ENCODE peak calls at places on chromosomes 3 and 15, in ten cellular contexts. One of them, this sample, is unnamed.

GRCh38 chr15:64092864-64093626 is 593 bp downstream of the CIAO2A start:
- DNase-seq in HT1080: peak; percentile 50
- DNase-seq in dermis blood vessel endothelial cell: peak; percentile 56
- DNase-seq in NCI-H1092 treated with DMSO at 0.1 percent for 48 hours: peak; percentile 22
- DNase-seq in tibial nerve: no peak
- DNase-seq in HTR-8/SVneo: peak; percentile 30
- DNase-seq in CD14-positive monocyte: peak; percentile 49
- DNase-seq in memory B cell: peak; percentile 43
- DNase-seq in neural crest cell: no peak
- DNase-seq in iPS-NIHi11: peak; percentile 61
- DNase-seq in this sample: no peak

GRCh38 chr3:198043149-198043548 is 83.1 kb downstream of the LMLN start:
- DNase-seq in HT1080: no peak
- DNase-seq in dermis blood vessel endothelial cell: no peak
- DNase-seq in NCI-H1092 treated with DMSO at 0.1 percent for 48 hours: no peak
- DNase-seq in tibial nerve: no peak
- DNase-seq in HTR-8/SVneo: no peak
- DNase-seq in CD14-positive monocyte: no peak
- DNase-seq in memory B cell: no peak
- DNase-seq in neural crest cell: no peak
- DNase-seq in iPS-NIHi11: no peak
- DNase-seq in this sample: no peak

GRCh38 chr3:52704611-52705437 is 767 bp downstream of the GLT8D1 start:
- DNase-seq in HT1080: peak; percentile 26
- DNase-seq in dermis blood vessel endothelial cell: peak; percentile 39
- DNase-seq in NCI-H1092 treated with DMSO at 0.1 percent for 48 hours: no peak
- DNase-seq in tibial nerve: peak; percentile 20
- DNase-seq in HTR-8/SVneo: peak; percentile 21
- DNase-seq in CD14-positive monocyte: no peak
- DNase-seq in memory B cell: no peak
- DNase-seq in neural crest cell: no peak
- DNase-seq in iPS-NIHi11: no peak
- DNase-seq in this sample: no peak

GRCh38 chr15:40320931-40321371 is 2.5 kb upstream of the INAFM2 start:
- DNase-seq in HT1080: peak; percentile 44
- DNase-seq in dermis blood vessel endothelial cell: peak; percentile 75
- DNase-seq in NCI-H1092 treated with DMSO at 0.1 percent for 48 hours: peak; percentile 57
- DNase-seq in tibial nerve: peak; percentile 77
- DNase-seq in HTR-8/SVneo: peak; percentile 69
- DNase-seq in CD14-positive monocyte: no peak
- DNase-seq in memory B cell: peak; percentile 62
- DNase-seq in neural crest cell: no peak
- DNase-seq in iPS-NIHi11: peak; percentile 69
- DNase-seq in this sample: peak; percentile 55

GRCh38 chr15:25762015-25762662 is 101.0 kb downstream of the ATP10A start:
- DNase-seq in HT1080: peak; percentile 61
- DNase-seq in dermis blood vessel endothelial cell: no peak
- DNase-seq in NCI-H1092 treated with DMSO at 0.1 percent for 48 hours: no peak
- DNase-seq in tibial nerve: no peak
- DNase-seq in HTR-8/SVneo: no peak
- DNase-seq in CD14-positive monocyte: peak; percentile 75
- DNase-seq in memory B cell: no peak
- DNase-seq in neural crest cell: no peak
- DNase-seq in iPS-NIHi11: no peak
- DNase-seq in this sample: no peak

GRCh38 chr15:90523373-90523772 is 6.3 kb upstream of the CRTC3 start:
- DNase-seq in HT1080: no peak
- DNase-seq in dermis blood vessel endothelial cell: no peak
- DNase-seq in NCI-H1092 treated with DMSO at 0.1 percent for 48 hours: no peak
- DNase-seq in tibial nerve: no peak
- DNase-seq in HTR-8/SVneo: no peak
- DNase-seq in CD14-positive monocyte: no peak
- DNase-seq in memory B cell: no peak
- DNase-seq in neural crest cell: no peak
- DNase-seq in iPS-NIHi11: no peak
- DNase-seq in this sample: no peak

GRCh38 chr3:108218811-108219210 is 3.4 kb downstream of the IFT57 start:
- DNase-seq in HT1080: no peak
- DNase-seq in dermis blood vessel endothelial cell: no peak
- DNase-seq in NCI-H1092 treated with DMSO at 0.1 percent for 48 hours: no peak
- DNase-seq in tibial nerve: no peak
- DNase-seq in HTR-8/SVneo: no peak
- DNase-seq in CD14-positive monocyte: no peak
- DNase-seq in memory B cell: no peak
- DNase-seq in neural crest cell: no peak
- DNase-seq in iPS-NIHi11: no peak
- DNase-seq in this sample: no peak

GRCh38 chr15:98586066-98586465 is 62.3 kb upstream of the IGF1R start:
- DNase-seq in HT1080: no peak
- DNase-seq in dermis blood vessel endothelial cell: no peak
- DNase-seq in NCI-H1092 treated with DMSO at 0.1 percent for 48 hours: no peak
- DNase-seq in tibial nerve: no peak
- DNase-seq in HTR-8/SVneo: no peak
- DNase-seq in CD14-positive monocyte: no peak
- DNase-seq in memory B cell: no peak
- DNase-seq in neural crest cell: no peak
- DNase-seq in iPS-NIHi11: no peak
- DNase-seq in this sample: no peak

GRCh38 chr15:90982135-90982534 is 12.2 kb downstream of the PRC1 start:
- DNase-seq in HT1080: peak; percentile 23
- DNase-seq in dermis blood vessel endothelial cell: no peak
- DNase-seq in NCI-H1092 treated with DMSO at 0.1 percent for 48 hours: no peak
- DNase-seq in tibial nerve: no peak
- DNase-seq in HTR-8/SVneo: no peak
- DNase-seq in CD14-positive monocyte: no peak
- DNase-seq in memory B cell: no peak
- DNase-seq in neural crest cell: no peak
- DNase-seq in iPS-NIHi11: no peak
- DNase-seq in this sample: no peak

GRCh38 chr15:40430271-40430805 is 10.4 kb upstream of the BAHD1 start:
- DNase-seq in HT1080: no peak
- DNase-seq in dermis blood vessel endothelial cell: no peak
- DNase-seq in NCI-H1092 treated with DMSO at 0.1 percent for 48 hours: no peak
- DNase-seq in tibial nerve: no peak
- DNase-seq in HTR-8/SVneo: no peak
- DNase-seq in CD14-positive monocyte: no peak
- DNase-seq in memory B cell: no peak
- DNase-seq in neural crest cell: no peak
- DNase-seq in iPS-NIHi11: peak; percentile 67
- DNase-seq in this sample: no peak

GRCh38 chr15:70308011-70308761 is 210.5 kb upstream of the TLE3 start:
- DNase-seq in HT1080: no peak
- DNase-seq in dermis blood vessel endothelial cell: no peak
- DNase-seq in NCI-H1092 treated with DMSO at 0.1 percent for 48 hours: no peak
- DNase-seq in tibial nerve: no peak
- DNase-seq in HTR-8/SVneo: no peak
- DNase-seq in CD14-positive monocyte: peak; percentile 91
- DNase-seq in memory B cell: peak; percentile 43
- DNase-seq in neural crest cell: no peak
- DNase-seq in iPS-NIHi11: no peak
- DNase-seq in this sample: no peak